ENCODE peak calls at places on chromosome 21, in nine cellular contexts. One of them, this sample, is unnamed.

GRCh38 chr21:39034590-39035536 is 148.4 kb downstream of the PSMG1 start:
- DNase-seq in fibroblast of lung: no peak
- DNase-seq in occipital lobe: no peak
- DNase-seq in HT1080: no peak
- DNase-seq in EL: no peak
- DNase-seq in HS-5: no peak
- DNase-seq in effector CD4-positive, alpha-beta T cell: no peak
- DNase-seq in glomerular endothelial cell: no peak
- DNase-seq in DMS 273 treated with DMSO at 0.1 percent for 48 hours: no peak
- DNase-seq in this sample: peak

GRCh38 chr21:41916888-41917433 is 36.9 kb downstream of the C2CD2 start:
- DNase-seq in HS-5: no peak
- DNase-seq in EL: no peak
- DNase-seq in DMS 273 treated with DMSO at 0.1 percent for 48 hours: no peak
- DNase-seq in glomerular endothelial cell: no peak
- DNase-seq in HT1080: no peak
- DNase-seq in effector CD4-positive, alpha-beta T cell: no peak
- DNase-seq in fibroblast of lung: no peak
- DNase-seq in occipital lobe: no peak
- DNase-seq in this sample: peak

GRCh38 chr21:36337099-36337509 is 17.1 kb downstream of the MORC3 start:
- DNase-seq in HS-5: peak
- DNase-seq in occipital lobe: no peak
- DNase-seq in glomerular endothelial cell: no peak
- DNase-seq in HT1080: peak
- DNase-seq in EL: peak
- DNase-seq in effector CD4-positive, alpha-beta T cell: no peak
- DNase-seq in fibroblast of lung: peak
- DNase-seq in DMS 273 treated with DMSO at 0.1 percent for 48 hours: no peak
- DNase-seq in this sample: no peak

GRCh38 chr21:35988396-35989140 is 71.8 kb downstream of the SETD4 start:
- DNase-seq in HT1080: no peak
- DNase-seq in fibroblast of lung: no peak
- DNase-seq in occipital lobe: no peak
- DNase-seq in EL: no peak
- DNase-seq in effector CD4-positive, alpha-beta T cell: no peak
- DNase-seq in HS-5: no peak
- DNase-seq in DMS 273 treated with DMSO at 0.1 percent for 48 hours: no peak
- DNase-seq in glomerular endothelial cell: no peak
- DNase-seq in this sample: peak

GRCh38 chr21:35483267-35483666 is 434.2 kb upstream of the RUNX1 start:
- DNase-seq in effector CD4-positive, alpha-beta T cell: no peak
- DNase-seq in occipital lobe: no peak
- DNase-seq in glomerular endothelial cell: no peak
- DNase-seq in DMS 273 treated with DMSO at 0.1 percent for 48 hours: no peak
- DNase-seq in HT1080: no peak
- DNase-seq in fibroblast of lung: no peak
- DNase-seq in HS-5: no peak
- DNase-seq in EL: no peak
- DNase-seq in this sample: peak

GRCh38 chr21:38610573-38611251 is 112.4 kb upstream of the ERG start:
- DNase-seq in occipital lobe: no peak
- DNase-seq in HT1080: no peak
- DNase-seq in effector CD4-positive, alpha-beta T cell: no peak
- DNase-seq in EL: no peak
- DNase-seq in HS-5: no peak
- DNase-seq in DMS 273 treated with DMSO at 0.1 percent for 48 hours: no peak
- DNase-seq in glomerular endothelial cell: no peak
- DNase-seq in fibroblast of lung: no peak
- DNase-seq in this sample: no peak

GRCh38 chr21:27365394-27365793 is 398.5 kb upstream of the ADAMTS5 start:
- DNase-seq in HT1080: peak
- DNase-seq in DMS 273 treated with DMSO at 0.1 percent for 48 hours: no peak
- DNase-seq in EL: peak
- DNase-seq in HS-5: no peak
- DNase-seq in glomerular endothelial cell: no peak
- DNase-seq in occipital lobe: no peak
- DNase-seq in fibroblast of lung: no peak
- DNase-seq in effector CD4-positive, alpha-beta T cell: no peak
- DNase-seq in this sample: no peak

GRCh38 chr21:43812139-43812821 is 22.9 kb downstream of the RRP1 start:
- DNase-seq in occipital lobe: no peak
- DNase-seq in EL: no peak
- DNase-seq in fibroblast of lung: no peak
- DNase-seq in effector CD4-positive, alpha-beta T cell: no peak
- DNase-seq in HT1080: no peak
- DNase-seq in glomerular endothelial cell: no peak
- DNase-seq in DMS 273 treated with DMSO at 0.1 percent for 48 hours: peak
- DNase-seq in HS-5: no peak
- DNase-seq in this sample: no peak

GRCh38 chr21:26171310-26172100 is 935 bp upstream of the APP start:
- DNase-seq in glomerular endothelial cell: no peak
- DNase-seq in effector CD4-positive, alpha-beta T cell: no peak
- DNase-seq in occipital lobe: no peak
- DNase-seq in HS-5: no peak
- DNase-seq in EL: no peak
- DNase-seq in fibroblast of lung: no peak
- DNase-seq in HT1080: no peak
- DNase-seq in DMS 273 treated with DMSO at 0.1 percent for 48 hours: no peak
- DNase-seq in this sample: no peak

GRCh38 chr21:46404306-46404705 is 54.4 kb upstream of the DIP2A start:
- DNase-seq in effector CD4-positive, alpha-beta T cell: no peak
- DNase-seq in HS-5: no peak
- DNase-seq in DMS 273 treated with DMSO at 0.1 percent for 48 hours: no peak
- DNase-seq in fibroblast of lung: no peak
- DNase-seq in EL: no peak
- DNase-seq in occipital lobe: no peak
- DNase-seq in HT1080: no peak
- DNase-seq in glomerular endothelial cell: no peak
- DNase-seq in this sample: no peak

GRCh38 chr21:41411449-41412089 is 14.5 kb upstream of the MX1 start:
- DNase-seq in DMS 273 treated with DMSO at 0.1 percent for 48 hours: no peak
- DNase-seq in EL: peak
- DNase-seq in HS-5: no peak
- DNase-seq in glomerular endothelial cell: no peak
- DNase-seq in occipital lobe: no peak
- DNase-seq in effector CD4-positive, alpha-beta T cell: no peak
- DNase-seq in HT1080: peak
- DNase-seq in fibroblast of lung: no peak
- DNase-seq in this sample: peak

GRCh38 chr21:33966324-33966949 is 50.8 kb upstream of the ATP5PO start:
- DNase-seq in HS-5: no peak
- DNase-seq in occipital lobe: no peak
- DNase-seq in effector CD4-positive, alpha-beta T cell: no peak
- DNase-seq in HT1080: no peak
- DNase-seq in EL: no peak
- DNase-seq in glomerular endothelial cell: no peak
- DNase-seq in DMS 273 treated with DMSO at 0.1 percent for 48 hours: no peak
- DNase-seq in fibroblast of lung: no peak
- DNase-seq in this sample: peak

GRCh38 chr21:35861656-35862055 is 198.7 kb downstream of the SETD4 start:
- DNase-seq in HS-5: no peak
- DNase-seq in occipital lobe: no peak
- DNase-seq in effector CD4-positive, alpha-beta T cell: no peak
- DNase-seq in fibroblast of lung: no peak
- DNase-seq in EL: peak
- DNase-seq in glomerular endothelial cell: no peak
- DNase-seq in HT1080: no peak
- DNase-seq in DMS 273 treated with DMSO at 0.1 percent for 48 hours: no peak
- DNase-seq in this sample: no peak

GRCh38 chr21:44907966-44908364 is 12.7 kb downstream of the ITGB2 start:
- DNase-seq in EL: no peak
- DNase-seq in DMS 273 treated with DMSO at 0.1 percent for 48 hours: no peak
- DNase-seq in HT1080: no peak
- DNase-seq in effector CD4-positive, alpha-beta T cell: no peak
- DNase-seq in glomerular endothelial cell: no peak
- DNase-seq in occipital lobe: no peak
- DNase-seq in HS-5: no peak
- DNase-seq in fibroblast of lung: no peak
- DNase-seq in this sample: no peak

GRCh38 chr21:25331286-25331685 is 276.0 kb downstream of the MRPL39 start:
- DNase-seq in EL: no peak
- DNase-seq in fibroblast of lung: peak
- DNase-seq in effector CD4-positive, alpha-beta T cell: no peak
- DNase-seq in DMS 273 treated with DMSO at 0.1 percent for 48 hours: no peak
- DNase-seq in HS-5: no peak
- DNase-seq in glomerular endothelial cell: no peak
- DNase-seq in HT1080: no peak
- DNase-seq in occipital lobe: no peak
- DNase-seq in this sample: no peak

GRCh38 chr21:46326110-46326703 is 2.3 kb downstream of the PCNT start:
- DNase-seq in DMS 273 treated with DMSO at 0.1 percent for 48 hours: no peak
- DNase-seq in EL: no peak
- DNase-seq in glomerular endothelial cell: no peak
- DNase-seq in occipital lobe: no peak
- DNase-seq in HT1080: no peak
- DNase-seq in fibroblast of lung: no peak
- DNase-seq in HS-5: no peak
- DNase-seq in effector CD4-positive, alpha-beta T cell: no peak
- DNase-seq in this sample: no peak

GRCh38 chr21:44999428-44999971 is 59.7 kb downstream of the SLX9 start:
- DNase-seq in effector CD4-positive, alpha-beta T cell: no peak
- DNase-seq in fibroblast of lung: no peak
- DNase-seq in HT1080: no peak
- DNase-seq in occipital lobe: no peak
- DNase-seq in DMS 273 treated with DMSO at 0.1 percent for 48 hours: no peak
- DNase-seq in glomerular endothelial cell: no peak
- DNase-seq in EL: no peak
- DNase-seq in HS-5: no peak
- DNase-seq in this sample: no peak

GRCh38 chr21:45982758-45983731 is 1.5 kb downstream of the COL6A1 start:
- DNase-seq in HS-5: no peak
- DNase-seq in fibroblast of lung: no peak
- DNase-seq in DMS 273 treated with DMSO at 0.1 percent for 48 hours: no peak
- DNase-seq in HT1080: no peak
- DNase-seq in glomerular endothelial cell: no peak
- DNase-seq in occipital lobe: no peak
- DNase-seq in EL: peak
- DNase-seq in effector CD4-positive, alpha-beta T cell: no peak
- DNase-seq in this sample: no peak

GRCh38 chr21:37849703-37850102 is 66.6 kb downstream of the KCNJ6 start:
- DNase-seq in effector CD4-positive, alpha-beta T cell: no peak
- DNase-seq in occipital lobe: no peak
- DNase-seq in glomerular endothelial cell: peak
- DNase-seq in DMS 273 treated with DMSO at 0.1 percent for 48 hours: no peak
- DNase-seq in EL: peak
- DNase-seq in HT1080: peak
- DNase-seq in HS-5: peak
- DNase-seq in fibroblast of lung: peak
- DNase-seq in this sample: no peak

GRCh38 chr21:46151261-46151988 is 4.0 kb downstream of the FTCD start:
- DNase-seq in EL: no peak
- DNase-seq in HS-5: no peak
- DNase-seq in DMS 273 treated with DMSO at 0.1 percent for 48 hours: no peak
- DNase-seq in occipital lobe: no peak
- DNase-seq in glomerular endothelial cell: no peak
- DNase-seq in HT1080: no peak
- DNase-seq in effector CD4-positive, alpha-beta T cell: no peak
- DNase-seq in fibroblast of lung: no peak
- DNase-seq in this sample: no peak

GRCh38 chr21:34560021-34560420 is 48.0 kb upstream of the KCNE1 start:
- DNase-seq in fibroblast of lung: no peak
- DNase-seq in occipital lobe: no peak
- DNase-seq in HS-5: no peak
- DNase-seq in effector CD4-positive, alpha-beta T cell: no peak
- DNase-seq in DMS 273 treated with DMSO at 0.1 percent for 48 hours: no peak
- DNase-seq in glomerular endothelial cell: no peak
- DNase-seq in HT1080: no peak
- DNase-seq in EL: no peak
- DNase-seq in this sample: peak

GRCh38 chr21:15199414-15199813 is 134.6 kb upstream of the NRIP1 start:
- DNase-seq in HS-5: no peak
- DNase-seq in glomerular endothelial cell: no peak
- DNase-seq in occipital lobe: no peak
- DNase-seq in EL: no peak
- DNase-seq in effector CD4-positive, alpha-beta T cell: no peak
- DNase-seq in HT1080: no peak
- DNase-seq in DMS 273 treated with DMSO at 0.1 percent for 48 hours: no peak
- DNase-seq in fibroblast of lung: no peak
- DNase-seq in this sample: peak

GRCh38 chr21:32726742-32727477 is 903 bp downstream of the SYNJ1 start:
- DNase-seq in HT1080: peak
- DNase-seq in DMS 273 treated with DMSO at 0.1 percent for 48 hours: no peak
- DNase-seq in HS-5: no peak
- DNase-seq in occipital lobe: peak
- DNase-seq in fibroblast of lung: peak
- DNase-seq in effector CD4-positive, alpha-beta T cell: no peak
- DNase-seq in EL: peak
- DNase-seq in glomerular endothelial cell: no peak
- DNase-seq in this sample: peak

GRCh38 chr21:16388291-16388690 is 658.5 kb downstream of the USP25 start:
- DNase-seq in fibroblast of lung: no peak
- DNase-seq in effector CD4-positive, alpha-beta T cell: no peak
- DNase-seq in DMS 273 treated with DMSO at 0.1 percent for 48 hours: no peak
- DNase-seq in HT1080: no peak
- DNase-seq in glomerular endothelial cell: no peak
- DNase-seq in occipital lobe: no peak
- DNase-seq in EL: no peak
- DNase-seq in HS-5: no peak
- DNase-seq in this sample: no peak

GRCh38 chr21:34722684-34723300 is 54.0 kb downstream of the CLIC6 start:
- DNase-seq in HS-5: no peak
- DNase-seq in HT1080: no peak
- DNase-seq in glomerular endothelial cell: no peak
- DNase-seq in DMS 273 treated with DMSO at 0.1 percent for 48 hours: no peak
- DNase-seq in EL: no peak
- DNase-seq in occipital lobe: no peak
- DNase-seq in effector CD4-positive, alpha-beta T cell: no peak
- DNase-seq in fibroblast of lung: no peak
- DNase-seq in this sample: peak

GRCh38 chr21:36297938-36298572 is 21.9 kb upstream of the MORC3 start:
- DNase-seq in fibroblast of lung: no peak
- DNase-seq in EL: peak
- DNase-seq in HS-5: no peak
- DNase-seq in DMS 273 treated with DMSO at 0.1 percent for 48 hours: no peak
- DNase-seq in glomerular endothelial cell: no peak
- DNase-seq in occipital lobe: no peak
- DNase-seq in effector CD4-positive, alpha-beta T cell: peak
- DNase-seq in HT1080: peak
- DNase-seq in this sample: peak

GRCh38 chr21:42111811-42112210 is 40.7 kb downstream of the UMODL1 start:
- DNase-seq in occipital lobe: no peak
- DNase-seq in effector CD4-positive, alpha-beta T cell: no peak
- DNase-seq in HS-5: no peak
- DNase-seq in DMS 273 treated with DMSO at 0.1 percent for 48 hours: no peak
- DNase-seq in glomerular endothelial cell: no peak
- DNase-seq in fibroblast of lung: no peak
- DNase-seq in HT1080: no peak
- DNase-seq in EL: no peak
- DNase-seq in this sample: no peak

GRCh38 chr21:28742527-28742926 is 250.2 kb downstream of the LTN1 start:
- DNase-seq in occipital lobe: no peak
- DNase-seq in HS-5: peak
- DNase-seq in HT1080: no peak
- DNase-seq in glomerular endothelial cell: no peak
- DNase-seq in fibroblast of lung: peak
- DNase-seq in EL: peak
- DNase-seq in DMS 273 treated with DMSO at 0.1 percent for 48 hours: no peak
- DNase-seq in effector CD4-positive, alpha-beta T cell: no peak
- DNase-seq in this sample: peak

GRCh38 chr21:45634511-45635183 is 8.9 kb upstream of the PCBP3 start:
- DNase-seq in HT1080: no peak
- DNase-seq in glomerular endothelial cell: no peak
- DNase-seq in HS-5: no peak
- DNase-seq in EL: no peak
- DNase-seq in occipital lobe: no peak
- DNase-seq in fibroblast of lung: no peak
- DNase-seq in DMS 273 treated with DMSO at 0.1 percent for 48 hours: no peak
- DNase-seq in effector CD4-positive, alpha-beta T cell: no peak
- DNase-seq in this sample: no peak

GRCh38 chr21:14120091-14120734 is 90.5 kb downstream of the LIPI start:
- DNase-seq in glomerular endothelial cell: no peak
- DNase-seq in HS-5: no peak
- DNase-seq in effector CD4-positive, alpha-beta T cell: no peak
- DNase-seq in DMS 273 treated with DMSO at 0.1 percent for 48 hours: no peak
- DNase-seq in occipital lobe: no peak
- DNase-seq in HT1080: peak
- DNase-seq in EL: peak
- DNase-seq in fibroblast of lung: no peak
- DNase-seq in this sample: peak

GRCh38 chr21:41957991-41958766 is 4.4 kb upstream of the C2CD2 start:
- DNase-seq in HT1080: peak
- DNase-seq in fibroblast of lung: peak
- DNase-seq in DMS 273 treated with DMSO at 0.1 percent for 48 hours: peak
- DNase-seq in glomerular endothelial cell: peak
- DNase-seq in effector CD4-positive, alpha-beta T cell: no peak
- DNase-seq in occipital lobe: peak
- DNase-seq in HS-5: peak
- DNase-seq in EL: peak
- DNase-seq in this sample: no peak

This sample was measured in SK-MEL-5.